ENCODE peak calls at places on chromosomes 16 and 17, in nine cellular contexts. D, U, B, Q, W, E, F, C and T are unnamed samples. For H3K4me1, the result is how much of the 10 kb centered on the place peaks cover.

GRCh38 chr17:15260376-15261062 is 4.6 kb downstream of the PMP22 start:
- DNase-seq in B (peak), F (peak), Q (peak), W (no peak), D (peak), U (peak), C (peak), E (peak), T (peak)

GRCh38 chr17:27320222-27320560 is 26.3 kb downstream of the WSB1 start:
- DNase-seq in C (no peak), U (no peak), D (no peak), W (no peak), Q (no peak), F (no peak), E (no peak), B (no peak), T (no peak)

GRCh38 chr17:28685366-28685765 is 23.4 kb downstream of the SUPT6H start:
- DNase-seq in W (no peak), D (no peak), B (no peak), U (no peak), E (no peak), C (no peak), Q (peak), F (no peak), T (no peak)

GRCh38 chr17:46738544-46738943 is 79.9 kb downstream of the WNT3 start:
- DNase-seq in B (peak), W (no peak), E (no peak), D (no peak), F (no peak), U (no peak), C (no peak), Q (no peak), T (no peak)

GRCh38 chr17:45131616-45132301 is 556 bp downstream of the PLCD3 start:
- DNase-seq in C (peak), U (peak), B (no peak), W (no peak), E (no peak), Q (peak), F (peak), D (peak), T (no peak)

GRCh38 chr17:1752425-1752941 is 9.4 kb upstream of the SERPINF1 start:
- DNase-seq in F (peak), C (no peak), W (no peak), Q (no peak), E (no peak), B (no peak), D (no peak), U (no peak), T (no peak)

GRCh38 chr16:58249780-58250478 is 44.9 kb downstream of the PRSS54 start:
- DNase-seq in C (peak), E (peak), B (peak), Q (peak), D (peak), F (peak), U (peak), W (no peak), T (peak)

GRCh38 chr16:66224636-66225035 is 141.9 kb upstream of the CDH5 start:
- DNase-seq in B (no peak), E (no peak), U (peak), F (no peak), W (no peak), D (no peak), Q (no peak), C (no peak), T (no peak)

GRCh38 chr16:70759666-70760065 is 41.3 kb downstream of the VAC14 start:
- DNase-seq in W (no peak), E (no peak), F (no peak), D (no peak), Q (no peak), U (no peak), B (no peak), C (no peak), T (no peak)

GRCh38 chr16:6016530-6017184 is 919.1 kb upstream of the EEF2KMT start:
- DNase-seq in E (no peak), F (no peak), C (no peak), U (no peak), W (no peak), Q (no peak), B (no peak), D (no peak), T (no peak)

GRCh38 chr16:76705883-76706282 is 428.7 kb downstream of the CNTNAP4 start:
- DNase-seq in F (no peak), E (no peak), W (no peak), Q (no peak), B (no peak), C (no peak), D (no peak), U (no peak), T (no peak)

GRCh38 chr17:51711581-51711980 is 446.9 kb downstream of the CA10 start:
- DNase-seq in B (no peak), Q (no peak), C (no peak), U (no peak), E (no peak), W (no peak), F (no peak), D (no peak), T (no peak)
- TF ChIP-seq CTCF in B (no peak), Q (no peak), C (no peak), U (no peak), E (no peak), W (no peak), F (no peak), D (no peak), T (no peak)

GRCh38 chr17:57899822-57900221 is 50.0 kb upstream of the MRPS23 start:
- DNase-seq in W (no peak), E (no peak), D (no peak), C (no peak), B (no peak), U (no peak), Q (no peak), F (peak), T (no peak)
- H3K4me1 ChIP-seq in W (half or more), E (under half), D (under half), C (under half), B (under half), U (half or more), Q (under half), F (half or more), T (under half)

DNA sequence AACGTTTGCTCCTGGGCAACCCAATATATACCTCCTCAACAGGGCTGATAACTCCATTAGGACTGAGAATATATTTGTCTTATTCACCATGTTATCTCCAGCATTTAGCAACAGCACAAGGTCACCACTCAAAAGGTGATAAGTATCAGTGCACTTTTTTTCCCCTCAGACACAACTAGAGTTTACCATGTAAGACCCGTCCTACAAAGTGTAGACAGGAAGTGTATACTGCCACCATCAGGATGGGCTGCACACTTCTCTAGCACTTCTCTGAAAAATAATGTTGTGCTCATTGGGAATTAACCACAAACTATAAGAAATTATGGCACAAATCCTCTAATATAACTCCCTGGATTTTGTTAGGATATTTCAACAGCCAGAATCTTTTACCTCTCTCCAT is 5.7 kb upstream of the VAT1L start:
- DNase-seq in B (peak), F (no peak), D (no peak), C (no peak), Q (no peak), W (no peak), U (no peak), E (no peak), T (no peak)
- TF ChIP-seq CTCF in B (peak), F (no peak), D (no peak), C (peak), Q (no peak), W (no peak), U (no peak), E (no peak), T (no peak)

GRCh38 chr16:67446968-67447507 is 16.1 kb downstream of the HSD11B2 start:
- DNase-seq in E (no peak), W (no peak), F (no peak), U (no peak), B (no peak), Q (no peak), C (no peak), D (no peak), T (no peak)
- H3K4me1 ChIP-seq in E (under half), W (half or more), F (half or more), U (half or more), B (under half), Q (half or more), C (under half), D (under half), T (half or more)

DNA sequence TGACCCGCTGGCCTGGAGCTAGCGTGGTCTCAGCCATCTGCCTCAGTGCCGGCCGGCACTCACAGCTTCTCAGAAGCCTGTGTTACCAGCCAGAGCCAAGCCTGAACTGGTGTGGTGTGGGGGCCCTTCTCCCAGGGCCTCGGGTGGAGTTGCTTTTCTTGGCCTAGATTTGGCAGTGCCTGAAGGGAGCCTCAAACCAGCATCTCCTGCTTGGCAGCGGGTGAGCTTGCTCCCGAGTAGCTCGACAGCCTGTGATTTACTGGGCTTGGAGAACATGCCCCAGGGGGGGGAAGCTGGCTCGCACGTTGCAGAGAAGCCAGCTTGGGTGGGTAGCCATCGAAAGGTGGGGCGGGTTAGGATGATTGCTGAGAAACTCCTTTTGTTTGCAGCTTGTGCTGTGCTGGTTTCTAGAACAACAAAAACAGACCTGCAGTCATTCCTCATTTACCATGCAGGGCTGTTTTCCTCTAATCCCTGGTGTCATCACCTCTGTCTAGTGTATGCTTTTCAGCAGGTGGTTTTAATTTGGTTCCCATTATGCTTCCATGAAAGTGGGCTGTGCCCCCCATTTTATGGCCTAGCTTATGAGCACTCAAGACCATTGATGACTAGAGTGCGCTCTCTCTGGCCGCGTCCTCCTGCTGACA is 42.2 kb downstream of the TBCD start:
- DNase-seq in F (no peak), W (no peak), Q (no peak), D (no peak), B (no peak), U (peak), C (no peak), E (no peak), T (no peak)
- TF ChIP-seq CTCF in F (no peak), W (no peak), Q (no peak), D (no peak), B (no peak), U (no peak), C (no peak), E (no peak), T (no peak)

DNA sequence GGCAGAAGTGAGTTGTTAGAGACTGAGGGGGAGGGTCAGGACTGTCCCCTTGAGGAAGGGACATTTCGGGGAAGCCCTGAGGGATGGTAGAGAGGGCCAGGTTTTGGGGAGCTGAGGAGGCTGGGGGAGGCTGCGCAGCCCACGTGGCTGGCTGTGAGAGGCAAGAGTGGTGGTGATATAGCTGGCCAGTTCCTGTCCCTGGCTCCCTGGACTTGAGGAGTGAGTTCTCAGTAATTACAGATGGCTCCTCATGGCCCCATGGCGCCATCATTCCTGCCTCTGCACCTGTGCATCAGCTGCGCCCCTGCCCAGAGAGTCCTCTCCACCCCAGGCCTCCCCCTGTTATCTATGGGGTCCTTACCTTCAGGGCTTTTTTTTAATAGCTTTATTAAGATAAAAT is 30.3 kb downstream of the MPRIP start:
- DNase-seq in F (peak), D (no peak), B (no peak), W (no peak), E (no peak), U (peak), C (no peak), Q (peak), T (no peak)
- H3K4me1 ChIP-seq in F (under half), D (under half), B (under half), W (half or more), E (under half), U (half or more), C (under half), Q (under half), T (under half)